ENCODE peak calls at places on chromosomes 1 and 21, in five cellular contexts. O, N, E, S and P are unnamed samples.

GRCh38 chr1:15953791-15954201 is 22.1 kb downstream of the ZBTB17 start:
- DNase-seq in O (no peak), N (peak; percentile 42), E (no peak), S (peak; percentile 79), P (no peak)

GRCh38 chr1:98932184-98932583 is 72.5 kb downstream of the PLPPR5 start:
- DNase-seq in O (no peak), N (no peak), E (no peak), S (no peak), P (peak; percentile 8)

GRCh38 chr1:92623187-92623778 is 136.6 kb upstream of the GFI1 start:
- DNase-seq in O (peak; percentile 12), N (peak; percentile 14), E (no peak), S (peak; percentile 27), P (peak; percentile 10)

GRCh38 chr21:29938968-29939858 is 583 bp downstream of the GRIK1 start:
- DNase-seq in O (no peak), N (no peak), E (no peak), S (peak; percentile 11), P (no peak)

GRCh38 chr1:30719406-30720270 is 3.7 kb downstream of the MATN1 start:
- DNase-seq in O (peak; percentile 50), N (peak; percentile 92), E (peak; percentile 57), S (no peak), P (no peak)

GRCh38 chr1:224113545-224113917 is 380 bp upstream of the FBXO28 start:
- DNase-seq in O (no peak), N (no peak), E (no peak), S (no peak), P (no peak)

GRCh38 chr1:153470707-153471106 is 10.3 kb upstream of the S100A7 start:
- DNase-seq in O (no peak), N (no peak), E (no peak), S (no peak), P (no peak)

GRCh38 chr1:94739521-94740061 is 80.6 kb upstream of the SLC44A3 start:
- DNase-seq in O (peak; percentile 97), N (no peak), E (no peak), S (no peak), P (no peak)

GRCh38 chr1:89757532-89757931 is 63.3 kb upstream of the LRRC8D start:
- DNase-seq in O (peak; percentile 27), N (no peak), E (no peak), S (peak; percentile 35), P (no peak)

GRCh38 chr1:1906185-1907097 is 8.6 kb upstream of the CALML6 start:
- DNase-seq in O (peak; percentile 75), N (peak; percentile 94), E (no peak), S (peak; percentile 93), P (peak; percentile 79)

GRCh38 chr1:186763107-186763506 is 65.6 kb upstream of the PLA2G4A start:
- DNase-seq in O (peak; percentile 83), N (no peak), E (no peak), S (no peak), P (no peak)

GRCh38 chr1:87706779-87707228 is 378.1 kb downstream of the LMO4 start:
- DNase-seq in O (peak; percentile 48), N (no peak), E (no peak), S (no peak), P (no peak)
- TF ChIP-seq MXI1 in O (no peak), N (no peak), E (no peak), S (no peak), P (no peak)

DNA sequence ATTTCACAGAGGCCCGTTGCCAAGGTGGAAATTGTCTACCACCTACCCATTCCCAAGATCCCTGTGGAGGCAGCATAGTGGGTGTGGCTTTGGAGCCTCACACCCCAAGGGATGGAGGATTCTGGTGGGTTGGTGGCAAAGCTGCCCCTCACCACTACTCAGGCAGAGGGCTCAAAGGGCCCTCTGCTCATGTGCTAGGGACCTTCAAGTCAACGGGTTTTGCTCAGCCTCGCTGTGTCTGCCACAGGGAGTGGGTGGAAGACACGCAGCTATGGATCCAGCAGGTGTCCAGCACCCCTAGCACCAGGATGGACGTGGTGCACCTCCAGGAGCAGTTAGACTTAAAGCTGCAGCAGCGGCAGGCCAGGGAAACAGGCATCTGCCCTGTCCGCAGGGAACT is 2.3 kb downstream of the DNALI1 start:
- DNase-seq in O (no peak), N (no peak), E (no peak), S (no peak), P (no peak)
- TF ChIP-seq MXI1 in O (no peak), N (no peak), E (no peak), S (no peak), P (no peak)

GRCh38 chr1:231160851-231161710 is 777 bp upstream of the TRIM67 start:
- DNase-seq in O (no peak), N (no peak), E (no peak), S (peak; percentile 55), P (no peak)
- TF ChIP-seq MXI1 in O (no peak), N (no peak), E (no peak), S (no peak), P (no peak)

GRCh38 chr1:34617717-34618116 is 137.1 kb upstream of the GJB5 start:
- DNase-seq in O (no peak), N (no peak), E (no peak), S (no peak), P (no peak)
- TF ChIP-seq MXI1 in O (no peak), N (no peak), E (no peak), S (no peak), P (no peak)

GRCh38 chr21:45942755-45943629 is 38.6 kb upstream of the COL6A1 start:
- DNase-seq in O (no peak), N (no peak), E (no peak), S (no peak), P (no peak)
- TF ChIP-seq MXI1 in O (no peak), N (no peak), E (no peak), S (no peak), P (no peak)

DNA sequence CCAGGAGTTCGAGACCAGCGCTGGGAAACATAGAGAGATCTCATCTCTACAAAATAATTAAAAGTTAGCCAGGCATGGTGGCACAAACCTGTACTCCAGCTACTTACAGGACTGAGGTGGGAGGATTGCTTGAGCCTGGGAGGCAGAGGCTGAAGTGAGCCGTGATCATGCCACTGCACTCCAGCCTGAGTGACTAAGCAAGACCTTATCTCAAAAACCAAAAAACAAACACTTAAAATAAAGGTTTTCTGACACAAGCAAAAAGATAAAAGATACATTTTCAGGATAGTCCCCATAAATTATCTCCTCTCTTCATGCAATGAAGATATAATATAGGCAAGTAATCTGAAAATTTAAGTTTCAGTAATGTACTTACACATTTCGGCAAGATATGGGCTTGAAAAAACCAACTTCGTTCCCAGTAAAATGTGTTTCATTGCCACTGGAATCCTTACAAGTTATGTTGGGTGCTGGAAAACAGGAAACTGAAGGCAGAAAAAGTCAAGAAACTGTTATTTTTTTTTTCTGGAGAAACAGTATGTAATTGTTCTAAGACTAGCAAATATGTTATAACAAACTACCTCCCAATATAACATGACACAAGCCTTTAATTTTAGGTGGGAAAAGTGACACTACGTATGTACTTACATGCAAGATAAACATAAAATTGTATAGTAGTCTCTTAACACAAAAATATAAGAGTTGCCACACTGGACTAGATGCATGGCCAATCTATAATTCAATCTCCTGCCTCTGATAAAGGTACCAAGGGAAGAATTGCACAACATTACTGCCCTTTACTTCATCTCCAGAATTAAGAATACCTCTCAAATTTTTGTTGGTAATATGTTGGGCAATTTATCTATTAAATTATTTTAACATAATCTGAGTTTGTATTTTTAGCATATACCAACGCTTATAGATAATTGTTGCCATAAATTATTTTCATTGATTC is 15.7 kb downstream of the TM2D1 start:
- DNase-seq in O (peak; percentile 31), N (peak; percentile 74), E (no peak), S (no peak), P (no peak)
- TF ChIP-seq MXI1 in O (no peak), N (no peak), E (no peak), S (no peak), P (no peak)

GRCh38 chr1:43056981-43057391 is 98.3 kb upstream of the SLC2A1 start:
- DNase-seq in O (peak; percentile 65), N (no peak), E (no peak), S (no peak), P (no peak)

GRCh38 chr1:43057567-43057966 is 98.9 kb upstream of the SLC2A1 start:
- DNase-seq in O (no peak), N (no peak), E (no peak), S (no peak), P (no peak)

GRCh38 chr1:43056460-43056859 is 97.8 kb upstream of the SLC2A1 start:
- DNase-seq in O (no peak), N (no peak), E (no peak), S (no peak), P (no peak)

GRCh38 chr1:43053040-43053439 is 94.4 kb upstream of the SLC2A1 start:
- DNase-seq in O (no peak), N (no peak), E (no peak), S (no peak), P (no peak)

GRCh38 chr1:43054961-43055360 is 96.3 kb upstream of the SLC2A1 start:
- DNase-seq in O (peak; percentile 40), N (no peak), E (no peak), S (no peak), P (no peak)
- TF ChIP-seq MXI1 in O (no peak), N (no peak), E (no peak), S (no peak), P (no peak)

GRCh38 chr1:64855557-64855956 is 110.7 kb downstream of the RAVER2 start:
- DNase-seq in O (no peak), N (no peak), E (no peak), S (no peak), P (no peak)

GRCh38 chr1:64854674-64855073 is 109.8 kb downstream of the RAVER2 start:
- DNase-seq in O (no peak), N (no peak), E (no peak), S (no peak), P (no peak)

GRCh38 chr1:64857347-64857746 is 109.0 kb downstream of the JAK1 start:
- DNase-seq in O (no peak), N (no peak), E (no peak), S (no peak), P (no peak)

GRCh38 chr1:64851664-64852063 is 106.8 kb downstream of the RAVER2 start:
- DNase-seq in O (no peak), N (no peak), E (no peak), S (no peak), P (no peak)

DNA sequence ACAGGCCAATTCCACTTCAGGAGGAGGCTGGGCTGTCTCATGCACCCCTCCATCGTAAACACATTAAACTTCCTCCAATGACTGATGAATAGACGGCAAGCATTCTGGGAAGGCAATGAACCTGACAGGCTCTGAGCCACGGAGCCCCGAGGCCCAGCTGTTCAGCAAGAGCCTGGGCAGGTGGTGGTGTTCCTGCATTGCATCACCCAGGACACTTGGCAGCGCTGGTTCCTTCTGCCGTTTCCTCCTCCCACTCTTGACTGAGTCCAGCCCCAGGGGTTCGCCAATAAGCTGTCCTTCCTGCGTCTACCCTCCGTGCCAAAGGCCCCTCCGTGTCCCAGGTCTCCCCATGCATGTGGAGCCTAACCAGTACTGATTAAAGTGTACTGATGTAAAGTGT is 109.8 kb downstream of the JAK1 start:
- DNase-seq in O (peak; percentile 15), N (no peak), E (no peak), S (no peak), P (no peak)
- TF ChIP-seq MXI1 in O (no peak), N (no peak), E (no peak), S (no peak), P (no peak)